ENCODE peak calls at places on chromosome 18, in ten cellular contexts. A, Y, C, Q, X, L, Z, I, V and S are unnamed samples.

GRCh38 chr18:44473394-44474066 is 207.2 kb upstream of the SETBP1 start:
- DNase-seq in L (no peak), Z (no peak), X (no peak), A (no peak), C (no peak), Q (no peak), Y (no peak), I (no peak), V (no peak), S (no peak)

GRCh38 chr18:50793641-50794565 is 25.9 kb downstream of the MRO start:
- DNase-seq in A (no peak), Q (no peak), L (no peak), Z (no peak), V (no peak), I (no peak), C (no peak), Y (no peak), X (no peak), S (no peak)

GRCh38 chr18:28175930-28176673 is 828 bp downstream of the CDH2 start:
- DNase-seq in A (peak), Q (no peak), Y (no peak), I (no peak), Z (no peak), V (no peak), L (no peak), X (no peak), C (peak), S (peak)

GRCh38 chr18:61551586-61551985 is 218.4 kb downstream of the CDH20 start:
- DNase-seq in A (no peak), I (peak), Z (no peak), Y (peak), L (no peak), X (peak), Q (peak), C (peak), V (peak), S (peak)

GRCh38 chr18:25826823-25827617 is 263.4 kb downstream of the SS18 start:
- DNase-seq in X (no peak), L (no peak), I (no peak), Q (no peak), Z (no peak), V (no peak), Y (no peak), A (no peak), C (no peak), S (no peak)

GRCh38 chr18:73461038-73461779 is 593.4 kb upstream of the NETO1 start:
- DNase-seq in V (no peak), Y (no peak), C (no peak), Z (no peak), A (peak), L (no peak), Q (no peak), I (no peak), X (no peak), S (no peak)

GRCh38 chr18:9535430-9535972 is 60.2 kb downstream of the RALBP1 start:
- DNase-seq in V (no peak), I (no peak), Y (no peak), A (no peak), C (no peak), Z (no peak), L (no peak), Q (no peak), X (no peak), S (no peak)

GRCh38 chr18:54946149-54946581 is 13.1 kb downstream of the CCDC68 start:
- DNase-seq in V (peak), I (no peak), Q (peak), L (no peak), X (no peak), Z (no peak), C (no peak), Y (peak), A (peak), S (no peak)

GRCh38 chr18:24227976-24228660 is 89.3 kb downstream of the CABYR start:
- DNase-seq in A (no peak), Y (no peak), L (no peak), I (no peak), Z (no peak), V (no peak), X (no peak), C (no peak), Q (no peak), S (peak)

GRCh38 chr18:73479472-73479871 is 611.7 kb upstream of the NETO1 start:
- DNase-seq in C (no peak), Y (no peak), L (no peak), X (no peak), A (no peak), Z (no peak), I (no peak), Q (no peak), V (no peak), S (no peak)

GRCh38 chr18:63346471-63347183 is 20.4 kb downstream of the KDSR start:
- DNase-seq in V (no peak), X (no peak), Q (no peak), C (no peak), A (no peak), L (no peak), Y (no peak), I (peak), Z (no peak), S (no peak)

GRCh38 chr18:77071711-77072292 is 60.8 kb downstream of the MBP start:
- DNase-seq in Z (no peak), Y (peak), A (no peak), X (no peak), I (no peak), V (no peak), Q (no peak), C (peak), L (no peak), S (no peak)

GRCh38 chr18:24853076-24853475 is 392.6 kb downstream of the HRH4 start:
- DNase-seq in I (no peak), Y (no peak), Q (peak), V (no peak), C (no peak), L (no peak), Z (no peak), X (no peak), A (no peak), S (no peak)

GRCh38 chr18:77803024-77803423 is 553.4 kb downstream of the GALR1 start:
- DNase-seq in Z (no peak), X (no peak), L (no peak), A (no peak), V (no peak), I (no peak), C (no peak), Q (no peak), Y (no peak), S (no peak)

GRCh38 chr18:635171-635570 is 22.3 kb upstream of the TYMS start:
- DNase-seq in V (no peak), Q (no peak), L (no peak), Z (no peak), C (no peak), Y (no peak), A (no peak), I (no peak), X (no peak), S (no peak)

GRCh38 chr18:36284671-36285295 is 12.7 kb upstream of the FHOD3 start:
- DNase-seq in A (no peak), V (peak), Q (peak), Z (no peak), L (no peak), Y (no peak), X (no peak), I (peak), C (peak), S (peak)

GRCh38 chr18:6271585-6271984 is 143.1 kb downstream of the L3MBTL4 start:
- DNase-seq in Q (no peak), Z (no peak), A (no peak), C (no peak), X (no peak), Y (no peak), L (no peak), I (no peak), V (no peak), S (no peak)

GRCh38 chr18:49490246-49490762 is 3.3 kb upstream of the C18orf32 start:
- DNase-seq in X (no peak), Z (no peak), Y (no peak), Q (no peak), L (no peak), C (no peak), I (no peak), A (no peak), V (no peak), S (no peak)

GRCh38 chr18:33870059-33870458 is 292.0 kb downstream of the ASXL3 start:
- DNase-seq in V (no peak), Q (no peak), Y (no peak), X (no peak), A (no peak), Z (no peak), C (no peak), I (no peak), L (no peak), S (no peak)

GRCh38 chr18:55982992-55983391 is 395.0 kb upstream of the TCF4 start:
- DNase-seq in X (no peak), Q (no peak), L (no peak), V (no peak), Y (no peak), A (no peak), I (no peak), Z (no peak), C (no peak), S (no peak)

GRCh38 chr18:80228051-80228848 is 19.1 kb downstream of the PARD6G start:
- DNase-seq in L (no peak), A (no peak), C (no peak), Y (no peak), Z (no peak), X (no peak), I (no peak), Q (no peak), V (no peak), S (no peak)

GRCh38 chr18:63119647-63120046 is 199.9 kb downstream of the BCL2 start:
- DNase-seq in Q (no peak), X (no peak), A (peak), V (peak), Z (no peak), L (no peak), C (peak), I (peak), Y (no peak), S (no peak)

GRCh38 chr18:62744076-62744705 is 28.9 kb downstream of the PHLPP1 start:
- DNase-seq in Y (no peak), I (peak), C (no peak), V (no peak), A (no peak), X (no peak), Q (no peak), Z (no peak), L (no peak), S (no peak)

GRCh38 chr18:1917546-1917945 is 653.8 kb downstream of the METTL4 start:
- DNase-seq in Y (no peak), A (no peak), X (no peak), Z (no peak), I (no peak), L (no peak), C (no peak), Q (no peak), V (no peak), S (no peak)

GRCh38 chr18:24463233-24463775 is 2.9 kb downstream of the HRH4 start:
- DNase-seq in I (no peak), Z (no peak), V (no peak), C (no peak), X (no peak), L (no peak), A (no peak), Y (no peak), Q (no peak), S (no peak)

GRCh38 chr18:23883277-23883790 is 131.2 kb upstream of the TTC39C start:
- DNase-seq in X (no peak), C (no peak), I (peak), V (no peak), A (no peak), Q (no peak), L (no peak), Y (no peak), Z (no peak), S (no peak)

GRCh38 chr18:74115046-74115445 is 32.6 kb downstream of the FBXO15 start:
- DNase-seq in A (no peak), Q (no peak), I (no peak), L (no peak), Y (no peak), X (no peak), C (no peak), V (no peak), Z (no peak), S (no peak)

GRCh38 chr18:36381075-36381474 is 83.6 kb downstream of the FHOD3 start:
- DNase-seq in C (no peak), X (no peak), L (no peak), Q (no peak), Y (no peak), A (no peak), V (no peak), Z (no peak), I (no peak), S (no peak)

GRCh38 chr18:45384137-45384998 is 230.9 kb upstream of the SLC14A2 start:
- DNase-seq in A (no peak), Y (peak), X (peak), L (no peak), Q (peak), V (peak), I (peak), C (peak), Z (no peak), S (peak)

GRCh38 chr18:13566941-13567762 is 159.2 kb downstream of the FAM210A start:
- DNase-seq in Y (no peak), L (no peak), X (peak), Q (peak), I (no peak), Z (peak), C (no peak), V (no peak), A (peak), S (no peak)

GRCh38 chr18:74116628-74117554 is 30.7 kb downstream of the FBXO15 start:
- DNase-seq in C (no peak), Q (peak), Y (no peak), X (no peak), V (peak), A (no peak), L (no peak), I (no peak), Z (no peak), S (no peak)

GRCh38 chr18:77234504-77235365 is 14.9 kb upstream of the GALR1 start:
- DNase-seq in X (no peak), Q (no peak), I (no peak), C (no peak), A (no peak), Z (no peak), V (no peak), L (no peak), Y (no peak), S (no peak)

GRCh38 chr18:78082776-78083175 is 833.1 kb downstream of the GALR1 start:
- DNase-seq in A (no peak), Y (no peak), Q (no peak), X (no peak), V (no peak), Z (no peak), I (no peak), L (no peak), C (no peak), S (no peak)

GRCh38 chr18:80159713-80160636 is 50.9 kb downstream of the ADNP2 start:
- DNase-seq in Y (no peak), L (no peak), V (peak), C (no peak), Z (no peak), A (no peak), I (no peak), X (peak), Q (no peak), S (no peak)

GRCh38 chr18:43279015-43279758 is 1.9 kb upstream of the SYT4 start:
- DNase-seq in V (peak), X (no peak), Z (no peak), L (no peak), Y (no peak), Q (no peak), A (no peak), I (no peak), C (no peak), S (no peak)

GRCh38 chr18:31977270-31977872 is 34.4 kb upstream of the TRAPPC8 start:
- DNase-seq in L (no peak), C (peak), Y (peak), Z (no peak), X (no peak), V (peak), A (no peak), I (no peak), Q (peak), S (no peak)

GRCh38 chr18:9919564-9920232 is 5.9 kb downstream of the VAPA start:
- DNase-seq in C (no peak), Q (no peak), Y (no peak), Z (no peak), I (no peak), A (no peak), L (no peak), V (no peak), X (no peak), S (no peak)

GRCh38 chr18:48452863-48453323 is 43.7 kb upstream of the ZBTB7C start:
- DNase-seq in A (peak), X (no peak), C (no peak), I (peak), L (no peak), Q (no peak), V (no peak), Y (no peak), Z (no peak), S (no peak)
- TF ChIP-seq POLR2A in A (no peak), X (no peak), C (no peak), I (no peak), L (no peak), Q (no peak), V (no peak), Y (no peak), Z (no peak), S (no peak)

GRCh38 chr18:29821544-29821943 is 1221.0 kb downstream of the DSC3 start:
- DNase-seq in V (no peak), X (no peak), Y (no peak), L (no peak), Q (no peak), I (no peak), C (no peak), Z (no peak), A (no peak), S (no peak)
- TF ChIP-seq POLR2A in V (no peak), X (no peak), Y (no peak), L (no peak), Q (no peak), I (no peak), C (no peak), Z (no peak), A (no peak), S (no peak)

GRCh38 chr18:11851156-11852047 is at the start of gene CHMP1B:
- DNase-seq in Q (peak), V (peak), I (peak), Z (peak), L (peak), C (peak), Y (peak), X (peak), A (peak), S (peak)
- TF ChIP-seq POLR2A in Q (peak), V (peak), I (peak), Z (peak), L (no peak), C (peak), Y (peak), X (peak), A (peak), S (peak)

GRCh38 chr18:59353079-59353680 is 5.9 kb downstream of the LMAN1 start:
- DNase-seq in I (no peak), Z (no peak), Q (no peak), V (peak), A (no peak), Y (no peak), X (no peak), L (no peak), C (no peak), S (no peak)

GRCh38 chr18:59359576-59359952 is 499 bp upstream of the LMAN1 start:
- DNase-seq in V (no peak), X (no peak), Q (no peak), L (no peak), C (no peak), Z (no peak), A (no peak), Y (no peak), I (no peak), S (peak)

GRCh38 chr18:59357928-59358327 is 1.1 kb downstream of the LMAN1 start:
- DNase-seq in A (no peak), V (peak), Y (no peak), Z (no peak), L (no peak), I (peak), X (no peak), Q (no peak), C (no peak), S (peak)

GRCh38 chr18:59354731-59355130 is 4.3 kb downstream of the LMAN1 start:
- DNase-seq in L (no peak), Q (no peak), Y (no peak), V (peak), X (no peak), C (no peak), Z (no peak), I (no peak), A (no peak), S (no peak)

GRCh38 chr18:59358611-59359575 is at the start of gene LMAN1:
- DNase-seq in A (peak), Z (peak), X (peak), Q (peak), L (peak), V (peak), C (peak), I (peak), Y (peak), S (peak)
- TF ChIP-seq POLR2A in A (peak), Z (no peak), X (peak), Q (no peak), L (no peak), V (peak), C (peak), I (peak), Y (peak), S (peak)

GRCh38 chr18:3596324-3597158 is 146.6 kb downstream of the TGIF1 start:
- DNase-seq in C (no peak), X (no peak), A (peak), Z (peak), Q (peak), V (peak), I (peak), Y (peak), L (no peak), S (no peak)
- TF ChIP-seq POLR2A in C (no peak), X (peak), A (no peak), Z (no peak), Q (peak), V (peak), I (no peak), Y (no peak), L (no peak), S (no peak)